ENCODE peak calls at places on chromosomes 1 and 21, in seven cellular contexts. Y is endothelial cell; D is uterus; R is fibroblast of mammary gland; B is stomach; O is activated CD8-positive, alpha-beta T cell treated with anti-CD3 and anti-CD28 coated beads for 36 hours; U is foreskin fibroblast. F is an unnamed sample.

GRCh38 chr1:76291186-76291585 is 216.6 kb downstream of the ST6GALNAC3 start:
- DNase-seq in D (no peak), U (no peak), Y (no peak), B (no peak), R (no peak), O (no peak), F (no peak)

GRCh38 chr1:36803870-36804560 is 230.3 kb downstream of the GRIK3 start:
- DNase-seq in O (no peak), R (no peak), Y (no peak), U (no peak), B (no peak), D (no peak), F (no peak)

GRCh38 chr21:31554511-31555022 is 104.9 kb upstream of the SOD1 start:
- DNase-seq in D (no peak), U (no peak), O (peak), R (peak), B (no peak), Y (peak), F (peak)

GRCh38 chr1:185646202-185646683 is 87.9 kb upstream of the HMCN1 start:
- DNase-seq in U (peak), B (peak), Y (peak), R (peak), D (peak), O (no peak), F (no peak)

GRCh38 chr1:35683012-35683411 is 35.7 kb downstream of the C1orf216 start:
- DNase-seq in O (no peak), U (no peak), D (no peak), R (no peak), Y (no peak), B (no peak), F (peak)

GRCh38 chr1:17439250-17440073 is at the start of gene RCC2:
- DNase-seq in D (peak), U (peak), B (peak), Y (peak), R (peak), O (peak), F (peak)

GRCh38 chr1:89598450-89599331 is 34.2 kb upstream of the LRRC8C start:
- DNase-seq in O (no peak), Y (peak), B (no peak), D (no peak), U (no peak), R (peak), F (peak)

GRCh38 chr21:38487906-38488639 is 10.2 kb downstream of the ERG start:
- DNase-seq in B (no peak), D (no peak), Y (no peak), O (no peak), R (no peak), U (no peak), F (no peak)

GRCh38 chr1:53328490-53329182 is 766 bp upstream of the LRP8 start:
- DNase-seq in U (no peak), B (no peak), D (no peak), R (no peak), O (peak), Y (no peak), F (no peak)

GRCh38 chr21:33490991-33491372 is 534 bp downstream of the DNAJC28 start:
- DNase-seq in U (no peak), D (no peak), B (no peak), R (peak), O (no peak), Y (no peak), F (peak)

GRCh38 chr1:201791775-201792166 is 37.2 kb upstream of the IPO9 start:
- DNase-seq in O (peak), R (peak), B (no peak), Y (no peak), U (peak), D (peak), F (no peak)

GRCh38 chr1:207336559-207337467 is 15.3 kb downstream of the CD55 start:
- DNase-seq in B (no peak), R (peak), D (no peak), U (no peak), Y (no peak), O (peak), F (peak)

GRCh38 chr1:100354971-100355394 is 2.7 kb downstream of the CDC14A start:
- DNase-seq in B (peak), R (peak), U (no peak), D (no peak), O (peak), Y (no peak), F (no peak)

GRCh38 chr1:229848762-229849677 is 218.0 kb upstream of the GALNT2 start:
- DNase-seq in R (peak), B (no peak), U (no peak), Y (peak), D (no peak), O (peak), F (no peak)

GRCh38 chr1:16173447-16174260 is 17.8 kb upstream of the EPHA2 start:
- DNase-seq in O (no peak), Y (no peak), B (peak), R (no peak), D (no peak), U (peak), F (no peak)

GRCh38 chr1:36151845-36152203 is 2.5 kb upstream of the TRAPPC3 start:
- DNase-seq in Y (no peak), B (no peak), U (no peak), R (no peak), O (peak), D (peak), F (no peak)

GRCh38 chr1:21295545-21295944 is 5.3 kb upstream of the ECE1 start:
- DNase-seq in Y (no peak), U (no peak), R (no peak), D (no peak), B (no peak), O (no peak), F (no peak)

GRCh38 chr1:217527151-217527550 is 103.7 kb downstream of the GPATCH2 start:
- DNase-seq in O (no peak), B (no peak), Y (no peak), D (no peak), U (no peak), R (no peak), F (no peak)

GRCh38 chr1:91653183-91653582 is 152.5 kb downstream of the CDC7 start:
- DNase-seq in O (no peak), Y (no peak), B (no peak), D (no peak), R (no peak), U (no peak), F (peak)

GRCh38 chr1:9024837-9025236 is 1.4 kb downstream of the SLC2A7 start:
- DNase-seq in B (no peak), O (no peak), U (no peak), R (no peak), D (no peak), Y (no peak), F (no peak)

GRCh38 chr1:3234956-3235355 is 166.0 kb downstream of the PRDM16 start:
- DNase-seq in B (no peak), D (no peak), O (no peak), R (no peak), Y (no peak), U (no peak), F (no peak)

GRCh38 chr1:3014443-3015268 is 6.6 kb upstream of the ACTRT2 start:
- DNase-seq in D (no peak), O (no peak), Y (no peak), U (no peak), B (no peak), R (no peak), F (no peak)

GRCh38 chr1:12405325-12406217 is 175.7 kb downstream of the VPS13D start:
- DNase-seq in O (no peak), R (peak), D (peak), U (no peak), B (peak), Y (no peak), F (no peak)

GRCh38 chr1:239619190-239619589 is 232.8 kb downstream of the CHRM3 start:
- DNase-seq in O (no peak), D (no peak), U (no peak), R (no peak), B (no peak), Y (no peak), F (no peak)

GRCh38 chr1:200154069-200154767 is 126.7 kb downstream of the NR5A2 start:
- DNase-seq in D (no peak), Y (peak), B (no peak), O (peak), U (no peak), R (no peak), F (peak)

GRCh38 chr1:183473286-183473536 is 912 bp downstream of the SMG7 start:
- DNase-seq in Y (no peak), U (no peak), D (no peak), O (peak), B (no peak), R (peak), F (no peak)

GRCh38 chr1:183472488-183473285 is at the start of gene SMG7:
- DNase-seq in B (peak), O (peak), Y (no peak), U (no peak), D (peak), R (peak), F (peak)

GRCh38 chr1:183470147-183470960 is 1.9 kb upstream of the SMG7 start:
- DNase-seq in Y (peak), U (peak), R (peak), B (peak), D (peak), O (peak), F (peak)

GRCh38 chr1:183471748-183472487 is 381 bp upstream of the SMG7 start:
- DNase-seq in O (peak), D (peak), U (peak), R (peak), B (peak), Y (peak), F (peak)

DNA sequence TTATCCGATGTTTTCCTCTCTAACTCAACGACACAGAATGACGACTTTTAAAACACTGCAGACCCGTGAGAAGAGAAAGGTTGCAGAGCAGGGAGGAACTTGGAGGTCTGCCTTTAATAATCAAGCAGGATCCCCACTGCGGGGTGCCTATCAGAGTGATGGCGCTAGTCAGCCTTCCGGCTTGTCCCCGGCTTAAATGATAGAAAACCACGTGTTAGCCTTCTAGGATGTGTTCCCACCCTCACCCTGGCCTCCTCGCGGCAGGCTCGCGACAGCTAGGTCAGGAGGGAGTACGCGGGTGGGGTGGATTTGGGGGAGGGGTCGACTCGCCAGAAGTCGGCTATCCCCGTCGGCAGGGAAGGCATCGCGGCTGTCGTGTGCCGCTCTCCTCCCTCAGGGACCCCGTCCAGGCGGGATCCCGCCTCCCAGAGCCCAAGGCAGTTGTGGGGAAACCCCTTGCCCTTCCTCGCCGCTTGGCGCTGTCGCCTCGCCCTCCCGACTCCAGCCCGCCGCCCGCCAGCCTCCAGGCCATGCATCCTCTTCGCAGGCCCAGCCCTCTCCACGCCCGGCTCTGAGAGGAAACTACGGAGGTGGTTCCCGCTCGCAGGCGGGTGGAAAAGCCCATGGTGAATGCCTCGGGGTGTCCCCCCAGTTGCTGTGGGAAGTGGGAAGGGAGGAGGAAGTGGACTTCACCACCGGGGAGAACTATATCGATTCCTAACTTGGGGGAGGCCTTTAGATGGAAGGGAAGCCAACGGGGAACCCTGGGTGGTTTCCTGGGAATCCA is 1.1 kb upstream of the SMG7 start:
- DNase-seq in O (peak), D (peak), R (peak), Y (peak), U (peak), B (peak), F (peak)
- TF ChIP-seq CTCF in O (no peak), D (peak), R (no peak), Y (no peak), U (no peak), B (no peak), F (no peak)

GRCh38 chr1:7473223-7474142 is 297.6 kb upstream of the VAMP3 start:
- DNase-seq in B (no peak), R (no peak), O (no peak), Y (no peak), D (no peak), U (no peak), F (no peak)

GRCh38 chr1:7474143-7474490 is 297.0 kb upstream of the VAMP3 start:
- DNase-seq in R (no peak), O (no peak), U (no peak), B (no peak), D (no peak), Y (no peak), F (no peak)

GRCh38 chr1:7476402-7476801 is 294.7 kb upstream of the VAMP3 start:
- DNase-seq in U (no peak), B (no peak), Y (no peak), D (no peak), O (no peak), R (no peak), F (no peak)

GRCh38 chr1:7475691-7476090 is 295.4 kb upstream of the VAMP3 start:
- DNase-seq in Y (no peak), U (no peak), D (no peak), O (no peak), B (no peak), R (no peak), F (no peak)

GRCh38 chr1:7474786-7475502 is 296.2 kb upstream of the VAMP3 start:
- DNase-seq in O (no peak), D (no peak), Y (no peak), U (no peak), B (no peak), R (no peak), F (no peak)
- TF ChIP-seq CTCF in O (no peak), D (no peak), Y (no peak), U (no peak), B (no peak), R (no peak), F (no peak)

GRCh38 chr1:10651377-10651776 is 145.1 kb downstream of the CASZ1 start:
- DNase-seq in U (no peak), Y (peak), R (no peak), D (no peak), B (no peak), O (no peak), F (no peak)

GRCh38 chr1:10650591-10651216 is 145.7 kb downstream of the CASZ1 start:
- DNase-seq in B (no peak), Y (no peak), R (no peak), U (no peak), D (no peak), O (no peak), F (no peak)

GRCh38 chr1:10653370-10654125 is 142.9 kb downstream of the CASZ1 start:
- DNase-seq in Y (no peak), U (no peak), O (no peak), R (no peak), D (no peak), B (peak), F (no peak)

GRCh38 chr1:10651793-10652192 is 144.7 kb downstream of the CASZ1 start:
- DNase-seq in R (no peak), O (no peak), D (no peak), U (no peak), Y (no peak), B (peak), F (no peak)

DNA sequence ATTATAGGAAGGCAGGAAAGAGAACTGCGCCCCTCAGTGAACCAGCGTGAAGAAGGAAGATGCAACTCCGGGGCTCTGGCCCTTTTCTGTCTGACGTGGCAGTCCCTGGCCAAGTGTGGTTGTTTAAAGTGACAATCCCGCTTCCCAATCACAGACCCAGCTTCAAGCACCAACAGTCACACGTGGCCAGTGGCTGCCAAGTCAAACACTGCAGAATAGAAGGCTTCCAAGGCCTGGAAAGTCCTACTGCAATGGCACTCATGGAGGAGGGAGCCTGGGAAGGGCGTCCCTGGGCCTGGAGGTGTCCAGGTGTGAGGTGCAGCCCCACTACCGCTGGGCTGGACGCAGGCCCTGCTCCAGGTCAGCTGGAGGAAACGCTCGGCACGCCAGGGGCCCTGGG is 143.8 kb downstream of the CASZ1 start:
- DNase-seq in R (no peak), Y (no peak), U (no peak), B (peak), O (no peak), D (no peak), F (no peak)
- TF ChIP-seq CTCF in R (no peak), Y (no peak), U (no peak), B (no peak), O (no peak), D (no peak), F (no peak)

GRCh38 chr1:40856116-40856515 is 6.0 kb downstream of the CITED4 start:
- DNase-seq in D (no peak), Y (no peak), O (no peak), R (no peak), B (no peak), U (no peak), F (no peak)

GRCh38 chr1:40857737-40858136 is 4.4 kb downstream of the CITED4 start:
- DNase-seq in U (no peak), B (no peak), Y (no peak), O (no peak), R (no peak), D (no peak), F (no peak)

GRCh38 chr1:40856656-40857302 is 5.4 kb downstream of the CITED4 start:
- DNase-seq in Y (no peak), D (no peak), O (no peak), R (no peak), U (no peak), B (no peak), F (no peak)

GRCh38 chr1:40853113-40853999 is 8.8 kb downstream of the CITED4 start:
- DNase-seq in B (no peak), R (no peak), U (no peak), Y (no peak), D (no peak), O (no peak), F (no peak)

GRCh38 chr1:40855513-40855912 is 6.7 kb downstream of the CITED4 start:
- DNase-seq in Y (no peak), R (no peak), D (no peak), B (no peak), U (no peak), O (peak), F (no peak)
- TF ChIP-seq CTCF in Y (peak), R (peak), D (no peak), B (peak), U (peak), O (peak), F (no peak)

GRCh38 chr1:27522148-27522859 is 32.3 kb upstream of the WASF2 start:
- DNase-seq in D (no peak), U (no peak), B (peak), R (peak), O (peak), Y (no peak), F (no peak)

GRCh38 chr1:27523666-27524020 is 33.7 kb upstream of the WASF2 start:
- DNase-seq in D (no peak), O (no peak), Y (no peak), B (no peak), U (no peak), R (no peak), F (no peak)

GRCh38 chr1:27520651-27521050 is 30.7 kb upstream of the WASF2 start:
- DNase-seq in B (no peak), R (no peak), D (no peak), Y (no peak), O (no peak), U (no peak), F (no peak)

GRCh38 chr1:27521336-27522147 is 31.6 kb upstream of the WASF2 start:
- DNase-seq in U (no peak), Y (no peak), R (no peak), D (no peak), B (no peak), O (peak), F (no peak)

DNA sequence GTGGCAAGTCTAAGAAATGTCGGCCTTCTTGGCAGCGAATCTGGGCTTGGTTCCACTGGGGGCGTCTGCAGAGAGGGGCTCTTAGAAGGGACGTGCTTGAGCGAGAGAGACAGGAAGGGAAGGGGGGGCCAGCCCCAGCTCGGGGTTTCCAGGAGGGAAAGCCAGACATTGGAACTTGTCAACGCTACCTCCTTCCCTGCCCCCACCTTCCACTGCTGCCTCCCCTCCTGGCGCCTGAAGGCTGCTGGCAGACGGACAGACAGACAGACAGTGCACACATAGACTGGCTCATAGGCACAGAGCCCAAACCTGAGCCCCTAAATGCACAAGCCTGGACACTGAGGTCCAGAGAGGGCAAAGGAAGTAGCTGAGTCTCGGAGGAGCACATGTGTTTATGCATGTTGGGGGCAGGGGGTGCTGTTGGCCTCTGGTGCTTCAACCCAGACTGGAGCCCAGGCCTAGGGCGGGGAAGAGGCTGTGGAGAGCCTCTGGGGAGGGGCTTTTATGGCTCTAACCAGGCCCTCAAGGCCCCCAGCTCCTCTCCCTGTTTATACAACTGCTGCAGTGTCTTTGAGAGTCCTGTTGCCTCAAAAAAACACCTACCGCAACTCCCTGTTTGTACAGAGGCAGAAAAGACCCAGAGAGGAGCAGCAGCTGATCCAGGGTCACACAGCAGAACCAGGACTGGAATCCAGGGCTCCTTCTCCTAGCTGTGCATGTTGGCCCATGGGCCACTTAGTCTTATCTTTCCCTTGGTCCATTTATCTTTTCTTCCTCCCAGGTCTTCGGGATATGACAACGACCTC is 33.1 kb upstream of the WASF2 start:
- DNase-seq in B (no peak), Y (peak), U (no peak), D (peak), R (peak), O (peak), F (no peak)
- TF ChIP-seq CTCF in B (no peak), Y (no peak), U (no peak), D (peak), R (peak), O (peak), F (no peak)

DNA sequence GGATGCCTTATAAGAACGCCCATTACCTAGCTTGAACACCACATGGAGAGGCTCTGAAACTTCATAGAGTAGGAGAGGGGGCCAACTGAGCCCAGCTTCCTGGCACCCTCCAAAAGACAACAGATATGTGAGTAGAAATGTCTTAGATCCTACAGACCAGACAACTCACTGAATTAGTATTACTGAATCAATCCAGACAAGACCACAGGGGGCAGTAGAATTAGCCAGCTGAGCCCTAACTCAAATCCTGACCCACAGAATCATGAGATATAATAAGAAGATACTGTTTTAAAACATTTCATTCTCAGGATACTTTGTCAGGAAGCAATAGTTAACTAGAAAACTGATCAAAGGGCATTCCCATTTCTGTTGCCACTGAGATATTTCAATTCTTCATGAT is 45.8 kb upstream of the C1orf21 start:
- DNase-seq in O (no peak), U (no peak), R (peak), Y (no peak), D (no peak), B (no peak), F (no peak)
- TF ChIP-seq CTCF in O (no peak), U (peak), R (peak), Y (peak), D (no peak), B (no peak), F (no peak)

GRCh38 chr1:31447210-31447609 is 34.2 kb downstream of the SERINC2 start:
- DNase-seq in U (no peak), O (no peak), D (no peak), Y (no peak), R (no peak), B (no peak), F (no peak)
- TF ChIP-seq CTCF in U (no peak), O (no peak), D (no peak), Y (no peak), R (no peak), B (no peak), F (no peak)

F was measured in GM20000.